ENCODE peak calls at places on chromosomes 4 and X, in four cellular contexts. X is mesendoderm, Y is H9, H is IMR-90. Q is an unnamed sample.

GRCh38 chr4:164700471-164700870 is 53.5 kb upstream of the SMIM31 start:
- DNase-seq in Y (peak), X (peak), H (no peak), Q (no peak)

GRCh38 chr4:92304073-92304472 is 307 bp downstream of the GRID2 start:
- DNase-seq in X (no peak), Y (no peak), H (no peak), Q (no peak)

GRCh38 chrX:19152762-19153161 is 30.5 kb upstream of the ADGRG2 start:
- DNase-seq in X (no peak), H (peak), Y (no peak), Q (no peak)

GRCh38 chr4:2096073-2096609 is 37.0 kb downstream of the NAT8L start:
- DNase-seq in Y (no peak), X (peak), H (no peak), Q (no peak)

GRCh38 chr4:8506373-8507250 is 66.0 kb downstream of the TRMT44 start:
- DNase-seq in X (peak), H (peak), Y (peak), Q (peak)

GRCh38 chr4:78265006-78265405 is 207.9 kb downstream of the FRAS1 start:
- DNase-seq in X (no peak), Y (no peak), H (no peak), Q (no peak)

GRCh38 chr4:156021298-156021697 is 67.6 kb upstream of the CTSO start:
- DNase-seq in X (peak), H (no peak), Y (no peak), Q (no peak)

GRCh38 chr4:166422475-166422874 is 549.4 kb downstream of the TLL1 start:
- DNase-seq in Y (no peak), X (no peak), H (peak), Q (peak)

GRCh38 chrX:56802921-56803848 is 74.1 kb downstream of the NBDY start:
- DNase-seq in X (peak), H (peak), Y (peak), Q (peak)

GRCh38 chr4:38189445-38189844 is 229.2 kb downstream of the PTTG2 start:
- DNase-seq in H (peak), Y (no peak), X (peak), Q (peak)

GRCh38 chrX:40202456-40202855 is 104.7 kb upstream of the BCOR start:
- DNase-seq in H (no peak), Y (no peak), X (no peak), Q (no peak)

GRCh38 chr4:98609946-98610345 is 48.5 kb downstream of the TSPAN5 start:
- DNase-seq in Y (no peak), X (peak), H (peak), Q (no peak)

GRCh38 chr4:175947117-175947722 is 118.4 kb upstream of the WDR17 start:
- DNase-seq in X (peak), Y (no peak), H (peak), Q (peak)

GRCh38 chr4:70725633-70726032 is 3.9 kb downstream of the RUFY3 start:
- DNase-seq in Y (no peak), X (peak), H (no peak), Q (no peak)

GRCh38 chrX:139932901-139933796 is at the start of gene ATP11C:
- DNase-seq in X (peak), H (peak), Y (peak), Q (peak)

GRCh38 chrX:39204945-39205344 is 403.7 kb downstream of the MID1IP1 start:
- DNase-seq in Y (no peak), X (no peak), H (no peak), Q (peak)

GRCh38 chr4:113952452-113953029 is 26.9 kb downstream of the ARSJ start:
- DNase-seq in X (peak), H (peak), Y (peak), Q (peak)

GRCh38 chr4:4427886-4428285 is 41.0 kb downstream of the NSG1 start:
- DNase-seq in Y (no peak), H (no peak), X (no peak), Q (no peak)

GRCh38 chr4:18571252-18571885 is 549.8 kb upstream of the LCORL start:
- DNase-seq in X (no peak), Y (no peak), H (no peak), Q (no peak)

GRCh38 chrX:47529548-47529947 is 31.5 kb upstream of the ARAF start:
- DNase-seq in H (no peak), Y (no peak), X (no peak), Q (no peak)

GRCh38 chr4:180675368-180675675 is 1567.9 kb upstream of the TENM3 start:
- DNase-seq in H (no peak), X (no peak), Y (no peak), Q (no peak)

GRCh38 chr4:20626326-20626725 is 73.9 kb upstream of the PACRGL start:
- DNase-seq in Y (no peak), X (no peak), H (no peak), Q (no peak)

GRCh38 chrX:104137496-104137895 is 19.3 kb downstream of the SLC25A53 start:
- DNase-seq in H (no peak), X (peak), Y (no peak), Q (peak)

GRCh38 chrX:152641996-152642395 is 4.3 kb downstream of the GABRQ start:
- DNase-seq in X (peak), H (peak), Y (peak), Q (no peak)

GRCh38 chr4:123121241-123121907 is 199.0 kb upstream of the NUDT6 start:
- DNase-seq in Y (no peak), H (peak), X (no peak), Q (peak)

GRCh38 chr4:112029642-112030235 is 115.5 kb upstream of the FAM241A start:
- DNase-seq in Y (no peak), H (no peak), X (no peak), Q (no peak)

GRCh38 chrX:28888421-28888820 is 301.2 kb downstream of the IL1RAPL1 start:
- DNase-seq in H (peak), Y (no peak), X (no peak), Q (no peak)

GRCh38 chr4:144645621-144646522 is at the start of gene HHIP:
- DNase-seq in X (peak), H (peak), Y (peak), Q (peak)

DNA sequence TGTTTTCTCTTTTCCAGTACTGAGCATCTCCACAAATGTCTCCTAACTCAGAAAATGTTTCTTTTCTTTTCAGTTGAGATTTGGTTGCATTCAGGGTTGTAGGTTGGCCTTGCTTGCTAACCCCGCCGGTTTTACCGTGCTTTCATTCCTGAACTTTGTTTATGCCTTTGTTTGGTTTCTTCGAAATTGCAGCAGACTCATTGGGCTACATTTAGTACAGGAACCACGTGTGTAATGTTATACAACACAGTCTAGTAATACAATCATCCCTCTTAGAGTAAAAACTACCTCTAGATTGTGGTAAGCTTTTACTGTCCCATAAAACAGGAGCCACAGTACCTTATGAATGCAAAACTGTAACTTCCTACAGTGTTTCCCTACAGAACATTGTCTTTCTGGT is 57.9 kb downstream of the CCKAR start:
- DNase-seq in H (no peak), X (no peak), Y (no peak), Q (no peak)
- H3K27ac ChIP-seq in H (peak), X (no peak), Y (no peak), Q (no peak)

GRCh38 chr4:90498175-90498574 is 371.0 kb downstream of the CCSER1 start:
- DNase-seq in X (no peak), H (no peak), Y (no peak), Q (no peak)

DNA sequence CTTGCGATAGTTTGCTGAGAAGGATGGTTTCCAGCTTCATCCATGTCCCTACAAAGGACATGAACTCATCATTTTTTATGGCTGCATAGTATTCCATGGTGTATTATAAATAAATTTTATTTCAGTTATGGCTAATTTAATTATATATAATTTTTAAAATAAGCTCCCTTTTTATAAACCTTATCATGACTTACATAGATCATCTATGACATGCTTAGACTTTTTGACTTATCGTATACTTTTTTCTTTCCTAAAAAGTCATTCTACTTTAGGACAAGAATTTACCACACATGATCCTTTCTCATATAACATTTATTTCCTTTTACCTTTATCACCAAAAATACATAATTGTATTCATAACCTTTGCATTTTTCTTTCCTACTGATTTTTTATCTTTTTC is 376.5 kb downstream of the CCSER1 start:
- DNase-seq in Y (no peak), X (peak), H (no peak), Q (no peak)
- H3K4ac ChIP-seq in Y (no peak), X (no peak), H (no peak), Q (no peak)

GRCh38 chr4:10655968-10656367 is 28.6 kb downstream of the CLNK start:
- DNase-seq in Y (no peak), X (no peak), H (peak), Q (peak)

GRCh38 chr4:10659251-10659650 is 25.3 kb downstream of the CLNK start:
- DNase-seq in H (no peak), X (no peak), Y (no peak), Q (no peak)

GRCh38 chr4:10656988-10657387 is 27.6 kb downstream of the CLNK start:
- DNase-seq in X (peak), H (peak), Y (no peak), Q (peak)

GRCh38 chr4:10661047-10661446 is 23.5 kb downstream of the CLNK start:
- DNase-seq in Y (no peak), X (no peak), H (no peak), Q (no peak)

DNA sequence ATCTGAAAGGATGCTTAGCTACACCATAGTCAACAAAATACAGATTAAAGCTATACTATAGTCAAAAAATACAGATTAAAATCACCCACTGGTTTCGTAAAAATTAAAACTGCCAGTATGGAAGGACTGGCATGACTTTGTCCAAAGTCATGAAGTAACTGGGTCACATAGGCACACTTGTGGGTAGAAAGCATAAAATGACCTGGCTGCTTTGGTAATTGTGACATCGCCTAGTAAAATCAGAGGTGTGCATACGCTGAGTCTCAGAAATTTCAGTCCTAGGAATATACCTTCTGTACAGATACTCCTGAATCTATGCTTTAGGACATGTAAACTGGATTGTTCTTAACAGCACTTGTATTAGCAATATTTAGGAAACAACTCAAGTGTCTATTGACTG is 28.1 kb downstream of the CLNK start:
- DNase-seq in X (no peak), Y (no peak), H (no peak), Q (no peak)
- H3K9ac ChIP-seq in X (no peak), Y (no peak), H (no peak), Q (no peak)

GRCh38 chr4:3372933-3373465 is 68.8 kb upstream of the HGFAC start:
- DNase-seq in H (no peak), Y (no peak), X (no peak), Q (no peak)
- H3K27ac ChIP-seq in H (no peak), Y (no peak), X (no peak), Q (no peak)

DNA sequence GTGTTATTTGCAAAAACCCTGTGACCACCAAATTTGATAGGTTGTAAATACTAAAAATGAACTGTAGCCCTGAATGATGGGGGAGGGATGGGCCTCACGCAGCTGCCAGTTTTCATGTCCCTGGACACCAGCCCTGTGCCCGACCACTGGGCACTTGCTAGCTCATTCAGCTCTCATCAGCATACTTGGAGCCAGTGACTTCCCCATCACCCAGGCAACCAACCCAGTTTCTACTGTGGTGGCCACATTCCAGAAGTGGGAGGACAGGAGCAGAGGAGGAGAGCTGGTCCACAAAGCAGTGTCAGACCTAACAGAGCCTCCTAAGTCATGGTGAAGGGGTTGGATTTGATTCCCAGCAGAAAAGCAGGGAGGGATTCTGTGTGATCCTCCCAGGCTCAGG is 128.2 kb downstream of the CPEB2 start:
- DNase-seq in H (no peak), X (peak), Y (no peak), Q (no peak)
- H3K4ac ChIP-seq in H (no peak), X (no peak), Y (no peak), Q (no peak)

GRCh38 chr4:150004481-150004880 is 73.8 kb upstream of the DCLK2 start:
- DNase-seq in H (peak), X (no peak), Y (no peak), Q (peak)
- H3K9ac ChIP-seq in H (no peak), X (no peak), Y (no peak), Q (no peak)

DNA sequence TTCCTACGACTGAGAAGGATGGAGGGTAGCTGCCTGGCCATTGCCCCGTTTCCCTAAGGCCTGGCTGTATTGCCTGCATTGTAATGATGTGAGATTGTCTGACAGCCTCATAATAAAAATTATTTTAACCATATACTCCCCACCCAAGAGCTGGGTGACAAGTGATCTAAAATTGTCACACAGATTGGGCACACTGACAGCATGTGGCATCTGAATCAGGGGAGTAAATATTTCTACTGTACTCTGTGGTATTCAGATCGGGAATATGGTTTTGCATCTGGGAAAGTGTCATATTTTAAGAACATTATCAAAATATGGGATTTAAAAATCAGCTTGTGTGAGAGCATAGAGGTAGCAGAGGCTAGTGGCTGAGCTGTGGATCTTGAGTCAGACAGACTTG is 135.7 kb upstream of the PDLIM3 start:
- DNase-seq in H (no peak), Y (no peak), X (no peak), Q (no peak)
- H3K27ac ChIP-seq in H (no peak), Y (no peak), X (no peak), Q (no peak)

Q was measured in mesenchymal stem cell.